ENCODE peak calls at places on chromosomes 13 and 19, in four cellular contexts. B is cardiac muscle cell, K is sigmoid colon, P is left ventricle myocardium inferior. J is an unnamed sample.
A peak's percentile ranks its signal among the peaks of the same experiment; 100 is the strongest.

GRCh38 chr19:4694211-4694987 is 24.3 kb upstream of the MYDGF start:
- DNase-seq in B (no peak), K (peak; percentile 88), P (peak; percentile 62), J (no peak)

GRCh38 chr13:33204130-33204927 is 81.2 kb downstream of the STARD13 start:
- DNase-seq in B (no peak), K (peak; percentile 96), P (peak; percentile 73), J (no peak)

GRCh38 chr19:11286312-11286974 is 9.5 kb upstream of the TSPAN16 start:
- DNase-seq in B (no peak), K (no peak), P (peak; percentile 32), J (no peak)

GRCh38 chr13:111152836-111153235 is 37.7 kb downstream of the ARHGEF7 start:
- DNase-seq in B (peak; percentile 12), K (no peak), P (no peak), J (no peak)

GRCh38 chr19:48171584-48172170 is 1.2 kb downstream of the ZSWIM9 start:
- DNase-seq in B (no peak), K (no peak), P (no peak), J (peak; percentile 77)

GRCh38 chr13:106373304-106373988 is 162.0 kb downstream of the EFNB2 start:
- DNase-seq in B (no peak), K (no peak), P (no peak), J (no peak)

GRCh38 chr19:3818479-3818878 is 32.3 kb upstream of the MATK start:
- DNase-seq in B (peak; percentile 17), K (no peak), P (no peak), J (no peak)

GRCh38 chr13:31200636-31200970 is 828 bp downstream of the B3GLCT start:
- DNase-seq in B (peak; percentile 74), K (peak; percentile 72), P (peak; percentile 40), J (peak; percentile 89)

GRCh38 chr13:102452831-102453230 is 51.0 kb upstream of the FGF14 start:
- DNase-seq in B (no peak), K (no peak), P (no peak), J (no peak)

GRCh38 chr19:42176649-42176989 is 40.9 kb downstream of the DEDD2 start:
- DNase-seq in B (peak; percentile 67), K (no peak), P (no peak), J (no peak)

GRCh38 chr13:35789335-35790166 is 313.1 kb upstream of the MAB21L1 start:
- DNase-seq in B (peak; percentile 49), K (no peak), P (no peak), J (no peak)

GRCh38 chr13:44770951-44771350 is 194.8 kb upstream of the TSC22D1 start:
- DNase-seq in B (no peak), K (no peak), P (no peak), J (no peak)

GRCh38 chr19:29694669-29695627 is 20.1 kb downstream of the C19orf12 start:
- DNase-seq in B (peak; percentile 83), K (peak; percentile 95), P (peak; percentile 82), J (no peak)

GRCh38 chr19:42323852-42324654 is 1.4 kb upstream of the MEGF8 start:
- DNase-seq in B (no peak), K (no peak), P (no peak), J (no peak)

GRCh38 chr19:51354742-51355148 is 11.4 kb downstream of the ETFB start:
- DNase-seq in B (peak; percentile 85), K (no peak), P (no peak), J (no peak)

GRCh38 chr19:51365211-51366049 is 758 bp downstream of the ETFB start:
- DNase-seq in B (peak; percentile 61), K (peak; percentile 73), P (no peak), J (no peak)

GRCh38 chr19:17829855-17830566 is 8.7 kb upstream of the INSL3 start:
- DNase-seq in B (peak; percentile 69), K (peak; percentile 73), P (no peak), J (peak; percentile 76)

GRCh38 chr13:41668130-41668757 is 210.9 kb downstream of the RGCC start:
- DNase-seq in B (peak; percentile 85), K (peak; percentile 83), P (no peak), J (no peak)

GRCh38 chr19:16429066-16429758 is 42.6 kb downstream of the EPS15L1 start:
- DNase-seq in B (no peak), K (peak; percentile 89), P (peak; percentile 80), J (no peak)

GRCh38 chr19:19064811-19065745 is 1.3 kb downstream of the SLC25A42 start:
- DNase-seq in B (peak; percentile 28), K (no peak), P (no peak), J (no peak)

GRCh38 chr19:13689050-13689449 is 75.3 kb upstream of the MRI1 start:
- DNase-seq in B (peak; percentile 20), K (no peak), P (no peak), J (no peak)

GRCh38 chr13:81929988-81930387 is 1589.1 kb upstream of the SPRY2 start:
- DNase-seq in B (peak; percentile 70), K (no peak), P (no peak), J (no peak)

DNA sequence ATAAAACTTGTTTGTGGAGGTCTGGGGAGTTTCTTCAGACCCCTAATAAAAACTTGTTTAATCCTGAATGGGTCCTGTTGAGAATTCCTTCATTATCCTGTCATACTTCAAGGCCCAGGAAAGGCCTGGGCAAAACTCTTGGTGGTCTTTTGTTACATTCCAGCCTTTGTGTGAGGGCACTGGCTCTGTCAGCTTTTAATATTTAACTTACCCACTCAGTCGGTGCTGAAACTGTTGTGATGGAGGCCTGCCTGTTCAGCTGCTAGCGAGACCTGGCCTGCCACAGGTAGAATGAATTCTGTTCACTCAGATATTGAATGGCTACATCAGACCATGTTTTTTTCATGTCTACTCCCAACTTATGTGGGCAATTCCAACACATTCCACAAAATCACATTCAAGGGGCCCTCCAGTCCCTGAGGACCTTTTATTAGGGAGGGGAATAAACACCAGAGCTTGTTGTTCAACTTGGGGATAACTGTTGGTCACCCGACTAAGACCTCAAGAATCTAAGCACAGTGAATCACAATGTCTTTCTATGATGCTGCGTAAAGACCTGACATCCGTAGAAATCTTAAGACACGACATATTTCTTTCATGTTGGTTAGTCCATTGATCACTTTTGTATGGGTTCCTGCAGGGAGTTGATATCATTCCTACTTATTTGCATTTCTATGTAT is 12.5 kb downstream of the NLRP8 start:
- DNase-seq in B (no peak), K (no peak), P (no peak), J (no peak)
- H3K9me3 ChIP-seq in B (no peaks in the 10 kb centered on the region), K (no peaks in the 10 kb centered on the region), P (no peaks in the 10 kb centered on the region), J (no peaks in the 10 kb centered on the region)

GRCh38 chr13:109784590-109785140 is 1.7 kb downstream of the IRS2 start:
- DNase-seq in B (peak; percentile 89), K (peak; percentile 88), P (peak; percentile 84), J (peak; percentile 93)
- H3K9me3 ChIP-seq in B (no peaks in the 10 kb centered on the region), K (no peaks in the 10 kb centered on the region), P (no peaks in the 10 kb centered on the region), J (no peaks in the 10 kb centered on the region)

GRCh38 chr19:52520013-52520412 is 7.5 kb upstream of the ZNF808 start:
- DNase-seq in B (peak; percentile 38), K (no peak), P (no peak), J (no peak)
- H3K9me3 ChIP-seq in B (no peaks in the 10 kb centered on the region), K (no peaks in the 10 kb centered on the region), P (peaks cover 58% of the 10 kb centered on the region), J (no peaks in the 10 kb centered on the region)

DNA sequence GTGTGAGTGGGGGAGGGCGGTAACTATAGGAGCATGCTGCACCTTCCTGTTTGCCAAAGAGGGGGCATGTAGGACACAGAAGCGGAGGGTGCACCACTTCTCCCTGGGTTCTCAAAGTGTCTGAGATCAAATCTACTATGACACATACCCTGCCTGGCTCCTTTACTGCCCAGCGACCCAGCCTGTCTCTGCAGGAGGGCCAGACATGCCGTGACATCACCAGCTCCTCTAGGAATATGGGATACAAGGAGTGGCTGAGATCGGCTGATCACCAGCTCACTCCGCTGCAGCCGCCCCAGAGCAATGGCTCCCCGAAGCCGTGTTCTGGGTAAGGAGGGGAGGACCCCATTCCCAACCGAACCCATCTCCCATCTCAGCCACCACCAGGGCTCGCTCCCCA is 16.4 kb upstream of the IGFL1 start:
- DNase-seq in B (no peak), K (no peak), P (no peak), J (peak; percentile 41)
- H3K9me3 ChIP-seq in B (no peaks in the 10 kb centered on the region), K (no peaks in the 10 kb centered on the region), P (no peaks in the 10 kb centered on the region), J (no peaks in the 10 kb centered on the region)

DNA sequence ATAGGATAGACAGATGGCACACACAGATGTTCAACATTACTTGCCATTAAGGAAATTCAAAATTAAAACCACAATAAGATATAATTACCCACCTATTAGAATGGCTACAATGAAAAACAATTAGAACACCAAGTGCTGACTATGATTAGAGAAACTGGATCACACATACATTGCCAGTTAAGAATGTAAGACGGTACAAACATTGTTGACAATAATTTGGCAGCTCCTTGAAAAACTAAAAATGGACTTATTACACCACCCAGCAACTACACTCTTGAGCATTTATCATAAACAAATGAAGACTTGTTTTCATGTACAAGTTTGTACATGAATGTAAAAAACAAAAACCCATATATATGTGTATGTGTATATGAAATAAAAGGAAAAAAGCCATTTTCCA is 13.7 kb downstream of the ZNF461 start:
- DNase-seq in B (no peak), K (no peak), P (no peak), J (no peak)
- H3K9me3 ChIP-seq in B (no peaks in the 10 kb centered on the region), K (peaks cover 14% of the 10 kb centered on the region), P (peaks cover 99% of the 10 kb centered on the region), J (peaks cover 13% of the 10 kb centered on the region)

GRCh38 chr19:7254590-7254989 is 39.6 kb downstream of the INSR start:
- DNase-seq in B (no peak), K (no peak), P (no peak), J (no peak)
- H3K9me3 ChIP-seq in B (no peaks in the 10 kb centered on the region), K (no peaks in the 10 kb centered on the region), P (no peaks in the 10 kb centered on the region), J (no peaks in the 10 kb centered on the region)

DNA sequence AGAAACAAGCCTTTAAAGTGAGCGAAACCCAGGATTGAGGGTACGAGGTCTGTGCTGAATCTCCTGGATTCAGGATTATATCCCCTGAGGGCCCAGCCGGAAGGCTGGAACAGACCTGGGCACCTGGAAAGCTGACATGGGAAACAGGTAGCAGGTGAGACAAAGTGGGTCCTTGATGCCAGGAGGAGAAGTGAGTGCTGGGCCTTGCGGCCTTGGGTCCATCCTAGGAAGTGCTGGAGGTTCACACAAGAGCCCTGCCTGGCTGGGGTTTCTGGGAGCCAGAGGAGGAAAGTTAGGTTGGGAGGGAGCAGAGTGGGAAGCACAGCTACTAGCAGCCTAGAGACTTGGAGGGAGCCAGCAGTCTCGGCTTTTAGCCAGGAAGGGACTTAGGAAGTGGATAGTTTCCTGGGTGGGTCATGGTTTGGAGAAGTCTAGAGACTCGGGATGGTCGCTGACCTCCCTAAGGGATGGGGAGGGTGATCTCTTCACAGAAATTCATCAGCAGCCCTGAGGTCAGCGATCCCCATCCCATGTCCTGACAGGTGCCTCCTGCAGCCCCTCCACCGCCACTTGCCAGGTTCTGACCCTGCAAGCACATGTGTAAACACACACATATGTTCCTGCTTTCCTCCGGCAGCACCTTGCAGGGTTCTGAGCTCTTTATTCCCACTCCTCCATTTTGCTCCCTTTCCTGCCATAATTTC is 29.4 kb upstream of the ZNF492 start:
- DNase-seq in B (no peak), K (no peak), P (no peak), J (no peak)
- H3K9me3 ChIP-seq in B (no peaks in the 10 kb centered on the region), K (no peaks in the 10 kb centered on the region), P (no peaks in the 10 kb centered on the region), J (no peaks in the 10 kb centered on the region)

J was measured in kidney.